ENCODE peak calls at places on chromosomes 5 and 9, in seven cellular contexts. H is uterus, E is AG04449, C is astrocyte of the spinal cord, Y is AG09309, R is coronary artery, O is fibroblast of the aortic adventitia. F is an unnamed sample.

GRCh38 chr9:126502417-126503332 is 111.1 kb upstream of the LMX1B start:
- DNase-seq in H (no peak), E (no peak), C (no peak), Y (no peak), R (no peak), O (no peak), F (no peak)

GRCh38 chr5:68547049-68547448 is 331.5 kb downstream of the PIK3R1 start:
- DNase-seq in H (no peak), E (no peak), C (no peak), Y (no peak), R (no peak), O (no peak), F (no peak)

GRCh38 chr5:55231476-55232193 is 1.8 kb downstream of the CCNO start:
- DNase-seq in H (no peak), E (no peak), C (peak), Y (no peak), R (no peak), O (peak), F (peak)

GRCh38 chr9:72880821-72881220 is 72.0 kb downstream of the ALDH1A1 start:
- DNase-seq in H (no peak), E (no peak), C (no peak), Y (no peak), R (no peak), O (no peak), F (no peak)

GRCh38 chr5:171954721-171955120 is 51.7 kb downstream of the FBXW11 start:
- DNase-seq in H (no peak), E (no peak), C (peak), Y (no peak), R (no peak), O (peak), F (no peak)

GRCh38 chr5:67182406-67182805 is 14.2 kb downstream of the CD180 start:
- DNase-seq in H (peak), E (peak), C (peak), Y (peak), R (peak), O (peak), F (no peak)

GRCh38 chr5:159824188-159825153 is 91.8 kb upstream of the ADRA1B start:
- DNase-seq in H (no peak), E (no peak), C (no peak), Y (no peak), R (no peak), O (no peak), F (no peak)

GRCh38 chr5:107885601-107886000 is 214.9 kb upstream of the EFNA5 start:
- DNase-seq in H (no peak), E (no peak), C (no peak), Y (no peak), R (no peak), O (no peak), F (no peak)

GRCh38 chr5:134543820-134544692 is 18.6 kb downstream of the JADE2 start:
- DNase-seq in H (no peak), E (no peak), C (no peak), Y (no peak), R (no peak), O (no peak), F (no peak)

GRCh38 chr5:173793677-173794570 is 94.2 kb upstream of the CPEB4 start:
- DNase-seq in H (no peak), E (no peak), C (no peak), Y (no peak), R (peak), O (no peak), F (no peak)

GRCh38 chr9:13431137-13431536 is 151.6 kb upstream of the MPDZ start:
- DNase-seq in H (no peak), E (no peak), C (no peak), Y (no peak), R (no peak), O (no peak), F (no peak)

GRCh38 chr9:93614830-93615468 is 38.6 kb downstream of the PHF2 start:
- DNase-seq in H (no peak), E (no peak), C (no peak), Y (no peak), R (no peak), O (no peak), F (no peak)
- TF ChIP-seq CTCF in H (no peak), E (no peak), C (no peak), Y (no peak), R (no peak), O (no peak), F (no peak)

GRCh38 chr5:57280811-57281301 is 107.0 kb downstream of the GPBP1 start:
- DNase-seq in H (no peak), E (no peak), C (no peak), Y (no peak), R (no peak), O (no peak), F (no peak)

GRCh38 chr5:57276353-57276752 is 102.5 kb downstream of the GPBP1 start:
- DNase-seq in H (no peak), E (no peak), C (no peak), Y (no peak), R (no peak), O (no peak), F (no peak)

DNA sequence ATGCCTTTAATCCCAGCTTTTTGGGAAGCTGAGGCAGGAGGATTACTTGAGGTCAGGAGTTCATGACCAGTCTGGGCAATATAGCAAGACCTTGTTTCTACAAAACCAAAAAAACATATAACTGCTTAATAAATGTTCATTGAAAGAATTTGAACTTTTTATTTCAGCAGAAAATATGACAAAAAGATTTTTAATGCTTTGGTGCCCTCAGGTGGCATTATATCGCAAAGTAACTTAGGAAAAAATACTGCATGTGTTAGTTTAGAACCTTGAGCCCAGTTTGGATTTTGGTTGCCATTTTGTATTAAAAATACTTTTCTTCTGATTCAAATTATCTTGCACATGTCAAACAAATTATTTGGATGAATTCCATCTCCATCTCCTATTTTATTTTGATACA is 103.2 kb downstream of the GPBP1 start:
- DNase-seq in H (no peak), E (no peak), C (peak), Y (no peak), R (no peak), O (peak), F (no peak)
- TF ChIP-seq CTCF in H (no peak), E (peak), C (no peak), Y (peak), R (no peak), O (peak), F (no peak)

GRCh38 chr5:168295574-168296201 is 4.2 kb downstream of the WWC1 start:
- DNase-seq in H (no peak), E (no peak), C (peak), Y (peak), R (no peak), O (peak), F (peak)
- TF ChIP-seq CTCF in H (no peak), E (peak), C (peak), Y (peak), R (no peak), O (peak), F (peak)

GRCh38 chr5:42495908-42496307 is 72.7 kb downstream of the GHR start:
- DNase-seq in H (no peak), E (no peak), C (no peak), Y (no peak), R (no peak), O (peak), F (no peak)

GRCh38 chr5:42491699-42492098 is 68.5 kb downstream of the GHR start:
- DNase-seq in H (no peak), E (no peak), C (no peak), Y (no peak), R (no peak), O (peak), F (no peak)

GRCh38 chr5:42494414-42494813 is 71.2 kb downstream of the GHR start:
- DNase-seq in H (no peak), E (no peak), C (no peak), Y (no peak), R (no peak), O (peak), F (no peak)

GRCh38 chr5:42490836-42491235 is 67.6 kb downstream of the GHR start:
- DNase-seq in H (no peak), E (no peak), C (no peak), Y (no peak), R (no peak), O (no peak), F (no peak)

GRCh38 chr5:42492978-42493377 is 69.7 kb downstream of the GHR start:
- DNase-seq in H (no peak), E (no peak), C (no peak), Y (no peak), R (no peak), O (peak), F (no peak)
- TF ChIP-seq CTCF in H (no peak), E (no peak), C (no peak), Y (no peak), R (no peak), O (no peak), F (no peak)

F was measured in endothelial cell.